ENCODE peak calls at places on chromosomes 16 and 17, in seven cellular contexts. U is RWPE1, H is astrocyte of the spinal cord, B is type B pancreatic cell, X is tibial artery, L is DND-41, E is body of pancreas. K is an unnamed sample.

GRCh38 chr16:27293343-27293742 is 20.4 kb upstream of the IL4R start:
- DNase-seq in U (no peak), H (no peak), B (no peak), X (no peak), L (no peak), E (no peak), K (no peak)

GRCh38 chr17:48500435-48501426 is 30.1 kb downstream of the HOXB1 start:
- DNase-seq in U (no peak), H (peak; percentile 56), B (no peak), X (no peak), L (no peak), E (no peak), K (no peak)

GRCh38 chr16:15985144-15985543 is 35.7 kb downstream of the ABCC1 start:
- DNase-seq in U (no peak), H (no peak), B (no peak), X (no peak), L (no peak), E (no peak), K (no peak)

GRCh38 chr17:78953356-78954350 is 26.1 kb downstream of the LGALS3BP start:
- DNase-seq in U (no peak), H (peak; percentile 33), B (no peak), X (no peak), L (no peak), E (no peak), K (no peak)

GRCh38 chr17:68676856-68677255 is 75.7 kb upstream of the FAM20A start:
- DNase-seq in U (no peak), H (no peak), B (no peak), X (no peak), L (no peak), E (no peak), K (no peak)

GRCh38 chr17:60926466-60927183 is 249.0 kb downstream of the BCAS3 start:
- DNase-seq in U (no peak), H (no peak), B (no peak), X (no peak), L (no peak), E (no peak), K (no peak)

GRCh38 chr16:57045694-57046381 is 46.5 kb upstream of the CPNE2 start:
- DNase-seq in U (peak; percentile 36), H (peak; percentile 62), B (no peak), X (peak; percentile 84), L (no peak), E (peak; percentile 63), K (no peak)

GRCh38 chr16:73568769-73569168 is 520.8 kb upstream of the ZFHX3 start:
- DNase-seq in U (no peak), H (no peak), B (no peak), X (no peak), L (no peak), E (no peak), K (no peak)

GRCh38 chr16:15819046-15819445 is 37.8 kb downstream of the MYH11 start:
- DNase-seq in U (no peak), H (no peak), B (no peak), X (no peak), L (no peak), E (no peak), K (no peak)

GRCh38 chr16:65617421-65617820 is 495.6 kb upstream of the CDH11 start:
- DNase-seq in U (no peak), H (no peak), B (no peak), X (no peak), L (no peak), E (no peak), K (no peak)

GRCh38 chr16:17992416-17992815 is 344.1 kb downstream of the NPIPA8 start:
- DNase-seq in U (no peak), H (no peak), B (no peak), X (no peak), L (no peak), E (no peak), K (no peak)

GRCh38 chr17:39628655-39629493 is 2.1 kb downstream of the PPP1R1B start:
- DNase-seq in U (no peak), H (no peak), B (no peak), X (no peak), L (no peak), E (peak; percentile 45), K (no peak)

GRCh38 chr17:50297407-50297865 is 23.2 kb downstream of the TMEM92 start:
- DNase-seq in U (peak; percentile 81), H (peak; percentile 63), B (peak; percentile 81), X (peak; percentile 77), L (peak; percentile 77), E (peak; percentile 87), K (peak; percentile 75)

GRCh38 chr17:65409381-65409780 is 152.1 kb downstream of the AXIN2 start:
- DNase-seq in U (no peak), H (no peak), B (no peak), X (no peak), L (no peak), E (no peak), K (no peak)

GRCh38 chr16:75262104-75262799 is 10.8 kb upstream of the BCAR1 start:
- DNase-seq in U (no peak), H (no peak), B (no peak), X (no peak), L (no peak), E (peak; percentile 61), K (no peak)

GRCh38 chr17:1203111-1203966 is 23.6 kb upstream of the ABR start:
- DNase-seq in U (peak; percentile 93), H (peak; percentile 80), B (no peak), X (peak; percentile 70), L (no peak), E (peak; percentile 53), K (peak; percentile 92)

GRCh38 chr16:86952769-86953168 is 364.4 kb downstream of the C16orf95 start:
- DNase-seq in U (no peak), H (peak; percentile 44), B (no peak), X (no peak), L (no peak), E (no peak), K (no peak)

DNA sequence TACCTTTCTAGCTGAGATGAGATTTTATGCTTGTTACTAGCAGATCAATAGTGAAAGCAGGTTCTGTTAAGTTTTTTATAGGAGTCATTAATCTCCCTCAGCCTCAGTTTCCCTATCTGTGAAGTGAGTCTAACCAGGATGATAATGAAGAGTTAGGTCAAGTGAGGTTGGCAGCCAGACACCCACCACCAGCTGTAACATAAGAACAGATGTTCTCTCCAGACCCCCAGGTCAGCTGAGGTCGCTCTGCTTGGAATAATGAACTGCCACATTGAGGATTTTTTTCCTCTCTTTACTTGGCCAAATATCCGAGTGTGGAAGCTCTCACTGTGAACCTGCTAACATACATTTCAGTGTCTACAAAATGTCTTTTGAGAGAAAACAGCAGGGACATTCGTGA is 389.6 kb downstream of the WWOX start:
- DNase-seq in U (no peak), H (no peak), B (no peak), X (no peak), L (no peak), E (no peak), K (no peak)
- TF ChIP-seq CTCF in U (no peak), H (no peak), B (no peak), X (no peak), L (no peak), E (no peak), K (no peak)

GRCh38 chr17:73841431-73842060 is 197.3 kb upstream of the SDK2 start:
- DNase-seq in U (peak; percentile 29), H (no peak), B (no peak), X (no peak), L (peak; percentile 5), E (no peak), K (no peak)
- TF ChIP-seq CTCF in U (peak; percentile 57), H (peak; percentile 39), B (peak; percentile 53), X (no peak), L (peak; percentile 62), E (no peak), K (peak; percentile 25)

GRCh38 chr17:21213491-21214014 is 408 bp downstream of the TMEM11 start:
- DNase-seq in U (no peak), H (no peak), B (no peak), X (peak; percentile 30), L (no peak), E (peak; percentile 34), K (peak; percentile 64)

GRCh38 chr17:21213005-21213404 is 956 bp downstream of the TMEM11 start:
- DNase-seq in U (no peak), H (no peak), B (no peak), X (no peak), L (no peak), E (no peak), K (no peak)

GRCh38 chr17:21215935-21216334 is 2.0 kb upstream of the TMEM11 start:
- DNase-seq in U (peak; percentile 31), H (no peak), B (no peak), X (no peak), L (no peak), E (no peak), K (no peak)

GRCh38 chr17:21214777-21215541 is 998 bp upstream of the TMEM11 start:
- DNase-seq in U (peak; percentile 25), H (no peak), B (no peak), X (peak; percentile 35), L (peak; percentile 41), E (no peak), K (no peak)

DNA sequence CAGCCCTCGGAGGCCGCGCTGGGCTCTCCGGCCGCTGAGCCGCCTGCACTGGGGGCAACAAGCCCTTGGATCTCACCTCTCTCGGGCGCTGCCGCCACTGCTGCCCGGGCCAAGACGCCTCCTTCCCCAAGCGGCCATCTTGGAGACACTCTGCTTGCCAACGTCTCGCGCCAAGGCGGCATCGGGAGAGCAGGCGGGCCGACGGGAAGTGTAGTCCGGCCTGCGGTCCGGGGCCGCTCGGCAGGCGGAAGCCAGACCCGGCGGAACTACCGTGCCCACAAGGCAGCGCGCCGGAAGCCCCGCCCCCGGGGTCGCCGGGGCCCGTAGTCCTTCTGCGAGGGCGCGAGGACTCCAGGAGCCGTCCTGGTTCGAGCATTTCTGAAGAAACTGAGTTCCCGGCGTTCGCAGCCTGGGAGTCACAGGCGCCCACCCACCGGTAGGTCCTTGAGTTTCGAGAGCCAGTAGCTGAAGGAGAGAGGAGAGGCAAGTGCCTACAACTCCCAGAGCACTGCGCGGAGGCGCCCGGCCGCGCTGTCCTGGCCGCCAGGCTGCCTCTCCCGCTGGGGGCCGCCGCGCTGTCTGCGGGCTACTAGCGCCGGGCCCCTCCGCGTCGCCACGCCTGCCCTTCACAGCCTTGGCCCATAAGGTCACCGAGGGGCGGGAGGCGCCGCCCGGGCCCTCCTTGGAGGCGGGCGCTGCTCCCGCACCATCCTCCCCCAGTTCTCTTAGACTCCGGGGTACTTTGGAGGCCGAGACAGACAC is at the start of gene TMEM11:
- DNase-seq in U (peak; percentile 94), H (peak; percentile 96), B (peak; percentile 96), X (peak; percentile 96), L (peak; percentile 94), E (peak; percentile 96), K (peak; percentile 95)
- TF ChIP-seq CTCF in U (no peak), H (peak; percentile 0), B (peak; percentile 43), X (peak; percentile 13), L (no peak), E (no peak), K (peak; percentile 20)

DNA sequence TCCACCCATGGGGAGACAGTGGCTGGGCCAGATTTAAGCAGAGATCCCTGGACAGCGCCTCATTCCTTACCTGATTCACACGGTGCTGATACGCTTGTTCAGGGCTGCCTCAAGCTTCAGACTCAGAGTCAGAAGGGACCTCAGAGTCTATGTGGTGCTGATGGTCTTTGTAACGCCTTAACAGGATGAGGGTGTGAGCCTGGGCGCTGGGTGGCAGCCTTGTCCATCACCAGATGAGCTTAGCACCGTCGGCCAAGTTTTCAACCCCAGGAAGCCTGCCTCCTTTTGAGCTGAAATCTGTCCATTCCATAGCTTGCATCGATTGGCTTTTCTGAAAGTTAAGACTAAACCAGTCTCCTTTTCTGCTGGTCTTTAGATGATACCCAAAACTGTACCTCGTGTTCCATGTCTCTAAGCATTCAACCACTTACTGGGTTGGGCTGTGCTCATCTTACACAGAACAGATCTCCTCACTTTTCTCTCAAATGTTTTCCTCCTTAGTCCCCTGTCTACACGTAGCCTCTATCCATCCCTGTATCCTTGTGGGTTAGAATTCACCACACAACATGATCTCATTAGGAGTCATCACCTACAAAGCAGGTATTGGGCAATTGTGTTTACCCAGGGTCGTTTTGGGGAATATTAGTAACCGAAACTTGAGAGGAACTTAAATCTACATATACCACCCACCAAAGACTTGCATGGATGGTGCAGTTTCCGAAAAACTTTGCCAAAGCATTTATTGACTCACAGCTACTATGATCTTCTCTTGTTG is 573.4 kb downstream of the CDH13 start:
- DNase-seq in U (peak; percentile 8), H (peak; percentile 9), B (no peak), X (no peak), L (no peak), E (no peak), K (no peak)
- TF ChIP-seq CTCF in U (no peak), H (no peak), B (no peak), X (peak; percentile 25), L (no peak), E (no peak), K (no peak)